ENCODE peak calls at places on chromosomes 4 and X, in ten cellular contexts. O is pancreas; R is A549; P is fibroblast of lung; L is Karpas-422; V is esophagus muscularis mucosa; T is tibial artery; J is OCI-LY7; S is CD4-positive, alpha-beta T cell; X is substantia nigra. Z is an unnamed sample.

GRCh38 chrX:118679290-118679689 is 48.1 kb upstream of the IL13RA1 start:
- DNase-seq in O (no peak), R (no peak), P (no peak), L (no peak), V (no peak), T (no peak), J (no peak), S (no peak), X (no peak), Z (no peak)

GRCh38 chr4:185357220-185357619 is 38.5 kb downstream of the LRP2BP start:
- DNase-seq in O (no peak), R (no peak), P (no peak), L (no peak), V (no peak), T (no peak), J (no peak), S (no peak), X (no peak), Z (no peak)

GRCh38 chr4:52641853-52642563 is 17.1 kb downstream of the USP46 start:
- DNase-seq in O (no peak), R (no peak), P (peak), L (no peak), V (no peak), T (no peak), J (no peak), S (no peak), X (no peak), Z (no peak)

GRCh38 chrX:39672405-39672804 is 425.4 kb downstream of the BCOR start:
- DNase-seq in O (no peak), R (no peak), P (no peak), L (no peak), V (no peak), T (no peak), J (no peak), S (no peak), X (no peak), Z (no peak)

GRCh38 chrX:107483976-107484726 is 34.7 kb downstream of the FRMPD3 start:
- DNase-seq in O (no peak), R (no peak), P (peak), L (peak), V (no peak), T (no peak), J (no peak), S (no peak), X (no peak), Z (no peak)

GRCh38 chr4:168793542-168793941 is 216.5 kb downstream of the CBR4 start:
- DNase-seq in O (no peak), R (no peak), P (no peak), L (no peak), V (no peak), T (no peak), J (no peak), S (no peak), X (no peak), Z (no peak)

GRCh38 chr4:94641702-94642560 is 115.8 kb upstream of the BMPR1B start:
- DNase-seq in O (no peak), R (peak), P (peak), L (no peak), V (no peak), T (no peak), J (no peak), S (no peak), X (no peak), Z (no peak)

GRCh38 chr4:94621491-94622080 is 136.2 kb upstream of the BMPR1B start:
- DNase-seq in O (no peak), R (peak), P (peak), L (peak), V (no peak), T (no peak), J (peak), S (no peak), X (no peak), Z (no peak)

GRCh38 chr4:98745372-98745771 is 87.0 kb upstream of the TSPAN5 start:
- DNase-seq in O (no peak), R (no peak), P (peak), L (peak), V (no peak), T (no peak), J (peak), S (no peak), X (no peak), Z (no peak)

GRCh38 chr4:127523369-127523768 is 109.4 kb upstream of the INTU start:
- DNase-seq in O (no peak), R (no peak), P (no peak), L (no peak), V (no peak), T (no peak), J (no peak), S (no peak), X (no peak), Z (no peak)

GRCh38 chr4:14023036-14023435 is 395.5 kb upstream of the BOD1L1 start:
- DNase-seq in O (no peak), R (no peak), P (no peak), L (no peak), V (no peak), T (no peak), J (no peak), S (no peak), X (no peak), Z (no peak)

GRCh38 chrX:86047174-86047991 is at the start of gene CHM:
- DNase-seq in O (peak), R (peak), P (peak), L (peak), V (peak), T (peak), J (peak), S (peak), X (no peak), Z (no peak)

GRCh38 chrX:68060506-68061205 is 372.6 kb downstream of the OPHN1 start:
- DNase-seq in O (no peak), R (no peak), P (no peak), L (no peak), V (no peak), T (no peak), J (no peak), S (no peak), X (no peak), Z (no peak)

GRCh38 chr4:77820836-77821561 is 1.8 kb upstream of the CNOT6L start:
- DNase-seq in O (no peak), R (no peak), P (peak), L (peak), V (no peak), T (no peak), J (peak), S (no peak), X (no peak), Z (no peak)

GRCh38 chr4:141686146-141686775 is 49.9 kb downstream of the IL15 start:
- DNase-seq in O (no peak), R (peak), P (peak), L (no peak), V (no peak), T (no peak), J (no peak), S (no peak), X (no peak), Z (no peak)

GRCh38 chr4:85919488-85919887 is 440.4 kb downstream of the MAPK10 start:
- DNase-seq in O (no peak), R (no peak), P (no peak), L (no peak), V (no peak), T (no peak), J (no peak), S (no peak), X (no peak), Z (no peak)

GRCh38 chr4:186957952-186958555 is 234.4 kb upstream of the FAT1 start:
- DNase-seq in O (no peak), R (no peak), P (no peak), L (no peak), V (no peak), T (no peak), J (no peak), S (no peak), X (no peak), Z (no peak)

GRCh38 chrX:119236599-119237525 is 777 bp downstream of the PGRMC1 start:
- DNase-seq in O (peak), R (no peak), P (peak), L (peak), V (no peak), T (peak), J (peak), S (peak), X (peak), Z (peak)

GRCh38 chr4:158728256-158728655 is 5.1 kb upstream of the PPID start:
- DNase-seq in O (no peak), R (no peak), P (no peak), L (no peak), V (no peak), T (no peak), J (no peak), S (no peak), X (no peak), Z (no peak)

GRCh38 chr4:55358668-55359067 is 12.6 kb downstream of the SRD5A3 start:
- DNase-seq in O (no peak), R (no peak), P (peak), L (peak), V (no peak), T (no peak), J (peak), S (no peak), X (no peak), Z (no peak)

GRCh38 chr4:40710484-40711269 is 39.1 kb upstream of the NSUN7 start:
- DNase-seq in O (no peak), R (no peak), P (peak), L (no peak), V (no peak), T (no peak), J (no peak), S (no peak), X (no peak), Z (no peak)

GRCh38 chr4:182872886-182873285 is 44.3 kb downstream of the DCTD start:
- DNase-seq in O (no peak), R (no peak), P (no peak), L (no peak), V (no peak), T (peak), J (no peak), S (no peak), X (no peak), Z (no peak)

GRCh38 chr4:44098973-44099372 is 349.6 kb downstream of the KCTD8 start:
- DNase-seq in O (no peak), R (no peak), P (no peak), L (no peak), V (no peak), T (no peak), J (no peak), S (no peak), X (no peak), Z (no peak)

GRCh38 chrX:109858602-109859341 is 125.7 kb upstream of the ACSL4 start:
- DNase-seq in O (no peak), R (no peak), P (no peak), L (no peak), V (no peak), T (no peak), J (no peak), S (no peak), X (no peak), Z (no peak)

GRCh38 chrX:71556026-71556425 is 22.2 kb upstream of the GCNA start:
- DNase-seq in O (no peak), R (no peak), P (no peak), L (no peak), V (no peak), T (no peak), J (no peak), S (no peak), X (no peak), Z (no peak)
- H3K27ac ChIP-seq in O (no peak), R (no peak), P (no peak), L (no peak), V (no peak), T (no peak), J (no peak), S (no peak), X (no peak), Z (no peak)

GRCh38 chr4:176656108-176656507 is 136.6 kb downstream of the VEGFC start:
- DNase-seq in O (no peak), R (no peak), P (no peak), L (no peak), V (no peak), T (no peak), J (no peak), S (no peak), X (no peak), Z (no peak)
- H3K27ac ChIP-seq in O (no peak), R (no peak), P (no peak), L (no peak), V (no peak), T (no peak), J (no peak), S (no peak), X (no peak), Z (no peak)

GRCh38 chr4:10122236-10122932 is 5.8 kb upstream of the WDR1 start:
- DNase-seq in O (no peak), R (no peak), P (no peak), L (no peak), V (no peak), T (no peak), J (no peak), S (no peak), X (no peak), Z (no peak)
- H3K27ac ChIP-seq in O (no peak), R (no peak), P (no peak), L (no peak), V (no peak), T (no peak), J (no peak), S (no peak), X (no peak), Z (no peak)

DNA sequence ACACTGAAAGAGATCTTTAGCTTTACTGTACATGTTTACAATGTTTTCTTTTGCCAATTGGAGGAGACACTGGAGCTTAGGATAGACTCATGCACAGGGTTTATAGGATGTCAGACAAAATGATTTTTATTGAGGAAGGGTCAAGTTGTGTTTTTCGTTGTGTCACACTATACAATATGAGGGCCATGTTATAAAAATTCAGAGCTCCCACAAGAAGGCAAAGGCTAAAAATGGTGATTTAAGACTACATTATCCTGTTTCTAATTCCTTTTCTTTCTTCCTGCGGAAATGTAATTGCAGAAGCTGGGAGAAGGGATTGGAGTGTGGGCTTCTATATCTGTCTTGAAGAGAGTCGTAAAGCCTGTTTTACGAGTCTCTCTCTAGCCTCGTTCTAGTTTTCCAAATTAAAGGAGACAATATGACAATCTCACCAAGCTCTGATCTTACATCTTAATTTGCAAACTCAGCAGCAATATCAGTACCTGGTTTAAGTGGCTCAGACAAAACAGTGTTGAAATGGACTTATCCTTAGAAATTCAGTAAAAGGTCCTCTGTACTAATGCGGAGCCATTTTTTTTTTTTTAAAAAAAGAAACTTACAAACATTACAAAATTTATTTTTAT is 349.4 kb upstream of the HAND2 start:
- DNase-seq in O (no peak), R (no peak), P (no peak), L (no peak), V (no peak), T (no peak), J (no peak), S (no peak), X (no peak), Z (no peak)
- H3K27ac ChIP-seq in O (no peak), R (peak), P (no peak), L (no peak), V (no peak), T (no peak), J (no peak), S (no peak), X (no peak), Z (no peak)

DNA sequence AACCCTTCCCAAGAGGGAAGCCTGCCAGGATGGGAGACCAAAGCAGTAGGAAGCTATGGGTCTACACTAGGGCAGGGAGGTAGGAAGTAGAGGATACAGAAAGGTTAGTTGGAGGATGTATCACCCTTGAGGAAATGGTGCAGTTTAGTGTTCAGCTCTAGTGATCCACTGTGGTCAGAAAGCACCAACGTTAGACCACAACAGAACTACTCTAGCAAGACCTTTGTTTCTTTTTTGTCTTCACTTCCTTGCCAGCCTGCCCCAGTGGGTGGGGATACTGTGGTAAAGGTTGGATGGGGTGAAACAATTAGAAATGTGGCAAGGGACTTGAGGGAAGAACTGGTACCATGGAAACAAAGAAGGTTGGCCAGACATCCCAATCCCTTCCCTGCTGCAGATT is 83.3 kb downstream of the DDIT4L start:
- DNase-seq in O (no peak), R (no peak), P (no peak), L (no peak), V (no peak), T (no peak), J (peak), S (no peak), X (no peak), Z (no peak)
- H3K27ac ChIP-seq in O (no peak), R (no peak), P (no peak), L (no peak), V (no peak), T (no peak), J (no peak), S (no peak), X (no peak), Z (no peak)

GRCh38 chrX:150961631-150962030 is 21.5 kb upstream of the HMGB3 start:
- DNase-seq in O (no peak), R (no peak), P (no peak), L (no peak), V (no peak), T (no peak), J (no peak), S (no peak), X (no peak), Z (no peak)

GRCh38 chrX:150959557-150959956 is 23.6 kb upstream of the HMGB3 start:
- DNase-seq in O (no peak), R (no peak), P (no peak), L (no peak), V (no peak), T (no peak), J (no peak), S (no peak), X (no peak), Z (no peak)

GRCh38 chrX:150954951-150955350 is 28.2 kb upstream of the HMGB3 start:
- DNase-seq in O (no peak), R (no peak), P (no peak), L (no peak), V (no peak), T (no peak), J (no peak), S (no peak), X (no peak), Z (no peak)

GRCh38 chrX:150955590-150955989 is 27.5 kb upstream of the HMGB3 start:
- DNase-seq in O (no peak), R (no peak), P (no peak), L (no peak), V (no peak), T (no peak), J (no peak), S (no peak), X (no peak), Z (no peak)

DNA sequence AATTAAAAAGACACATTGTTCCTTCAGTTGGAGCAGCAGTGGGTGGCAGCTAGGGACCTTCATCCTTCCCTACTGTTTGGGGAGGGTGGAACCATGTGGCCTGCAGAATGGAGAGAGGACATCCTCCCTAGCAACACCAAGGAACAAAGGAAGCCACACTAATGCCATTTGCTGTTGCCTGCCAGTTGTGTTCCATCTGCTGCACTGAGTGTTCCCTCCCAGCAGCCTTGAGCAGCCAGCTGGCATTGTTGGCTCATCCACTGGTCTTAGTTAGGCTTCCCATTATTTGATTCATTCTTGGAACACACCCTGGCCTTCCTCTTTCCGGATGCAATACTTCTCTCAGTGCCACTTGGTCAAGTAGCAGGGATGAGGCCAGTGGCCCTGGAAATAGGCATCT is 25.0 kb upstream of the HMGB3 start:
- DNase-seq in O (no peak), R (no peak), P (no peak), L (no peak), V (no peak), T (no peak), J (no peak), S (no peak), X (no peak), Z (no peak)
- H3K27ac ChIP-seq in O (no peak), R (no peak), P (no peak), L (no peak), V (no peak), T (no peak), J (no peak), S (no peak), X (no peak), Z (no peak)

DNA sequence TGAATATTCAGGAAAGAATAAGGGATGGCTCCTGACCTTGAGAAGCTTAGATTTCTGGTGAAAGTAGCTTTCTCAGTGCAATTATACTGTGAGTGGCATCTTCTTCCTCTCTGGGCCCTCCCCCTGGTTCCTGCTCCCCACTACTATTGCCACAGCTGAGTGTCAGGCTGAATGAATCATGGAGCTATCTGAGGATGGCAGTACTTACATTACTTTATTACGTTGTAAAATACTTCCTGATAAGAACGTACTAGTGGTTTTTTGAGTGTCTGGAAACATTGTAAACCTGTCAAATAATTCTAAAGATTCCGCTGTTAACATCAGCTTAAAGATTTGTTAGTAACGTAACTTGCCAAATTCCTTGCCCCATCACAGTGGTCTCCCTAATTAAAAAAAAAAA is 36.2 kb downstream of the ARHGAP10 start:
- DNase-seq in O (no peak), R (peak), P (peak), L (no peak), V (no peak), T (no peak), J (no peak), S (no peak), X (no peak), Z (no peak)
- H3K27ac ChIP-seq in O (no peak), R (no peak), P (no peak), L (no peak), V (no peak), T (no peak), J (no peak), S (no peak), X (no peak), Z (no peak)